ENCODE peak calls at places on chromosomes 11 and 22, in eight cellular contexts. D is HCT116, Y is GM23338, M is endothelial cell of umbilical vein, N is prostate gland, O is suprapubic skin, A is sigmoid colon, S is HepG2. W is an unnamed sample.

GRCh38 chr11:59898652-59899051 is 20.1 kb downstream of the OOSP3 start:
- DNase-seq in D (no peak), Y (no peak), M (no peak), N (no peak), O (no peak), A (no peak), S (no peak), W (no peak)

GRCh38 chr11:68903631-68904457 is at the start of the genes IGHMBP2 and MRPL21:
- DNase-seq in D (peak), Y (peak), M (peak), N (peak), O (peak), A (peak), S (peak), W (peak)

GRCh38 chr11:73308963-73309960 is 1.2 kb downstream of the ARHGEF17 start:
- DNase-seq in D (peak), Y (peak), M (peak), N (peak), O (peak), A (peak), S (peak), W (no peak)

GRCh38 chr22:29727248-29727551 is 7.4 kb downstream of the CABP7 start:
- DNase-seq in D (no peak), Y (peak), M (peak), N (no peak), O (no peak), A (no peak), S (peak), W (peak)

GRCh38 chr11:11731311-11732083 is 109.7 kb upstream of the GALNT18 start:
- DNase-seq in D (peak), Y (no peak), M (no peak), N (no peak), O (no peak), A (no peak), S (no peak), W (no peak)

GRCh38 chr11:75635009-75635909 is 33.6 kb downstream of the MAP6 start:
- DNase-seq in D (no peak), Y (peak), M (no peak), N (no peak), O (no peak), A (peak), S (no peak), W (no peak)

GRCh38 chr11:48081151-48082010 is 101.0 kb downstream of the PTPRJ start:
- DNase-seq in D (no peak), Y (no peak), M (peak), N (peak), O (peak), A (peak), S (no peak), W (no peak)

GRCh38 chr11:111635706-111636045 is 33.4 kb downstream of the SIK2 start:
- DNase-seq in D (no peak), Y (no peak), M (no peak), N (no peak), O (no peak), A (peak), S (no peak), W (no peak)

GRCh38 chr11:76208829-76209670 is 2.7 kb upstream of the WNT11 start:
- DNase-seq in D (no peak), Y (peak), M (peak), N (peak), O (peak), A (peak), S (peak), W (peak)

DNA sequence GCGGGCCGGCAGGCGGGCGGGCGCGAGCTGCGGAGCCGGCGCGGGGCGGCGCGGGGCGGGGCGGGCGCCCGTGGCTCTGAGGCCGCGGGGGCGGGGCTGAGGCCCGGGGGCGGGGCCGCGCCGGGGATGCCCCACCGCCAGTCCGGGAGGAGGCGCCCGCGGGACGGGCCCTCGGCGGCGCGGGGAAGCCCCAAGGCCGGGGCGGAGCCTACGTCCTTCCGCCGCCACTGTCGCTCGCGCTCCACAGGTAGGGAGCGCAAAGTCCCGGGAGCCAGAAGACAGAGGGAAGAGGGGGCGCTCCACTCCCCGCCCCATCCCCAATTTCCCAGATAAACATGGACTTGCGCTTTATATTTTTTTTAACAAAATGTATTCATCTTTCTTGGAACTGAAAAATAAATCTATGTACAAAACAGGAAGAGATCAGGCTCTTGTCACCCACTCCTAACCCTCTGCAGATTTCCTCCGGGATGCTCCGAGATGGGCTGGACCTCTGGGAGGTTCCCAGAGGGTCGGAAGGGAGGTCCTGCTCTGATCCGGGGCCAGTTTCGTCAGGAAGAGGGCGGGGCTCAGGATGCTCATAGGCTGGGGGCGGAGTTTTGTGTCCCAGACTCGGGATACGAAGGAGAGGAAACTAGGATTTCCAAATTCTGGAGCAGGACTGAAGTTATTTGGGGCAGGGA is at the start of gene MAP4K2:
- DNase-seq in D (peak), Y (peak), M (peak), N (peak), O (peak), A (peak), S (peak), W (peak)
- TF ChIP-seq POLR2AphosphoS5 in D (peak), Y (peak), M (peak), N (peak), O (no peak), A (peak), S (peak), W (no peak)

GRCh38 chr22:19663821-19664325 is 50.4 kb upstream of the SEPTIN5 start:
- DNase-seq in D (no peak), Y (peak), M (peak), N (no peak), O (no peak), A (no peak), S (no peak), W (no peak)
- TF ChIP-seq POLR2AphosphoS5 in D (no peak), Y (no peak), M (no peak), N (no peak), O (no peak), A (no peak), S (no peak), W (no peak)

GRCh38 chr11:44305149-44305642 is 4.7 kb downstream of the ALX4 start:
- DNase-seq in D (no peak), Y (no peak), M (peak), N (no peak), O (no peak), A (no peak), S (no peak), W (no peak)
- TF ChIP-seq POLR2AphosphoS5 in D (no peak), Y (no peak), M (no peak), N (no peak), O (no peak), A (peak), S (no peak), W (no peak)

GRCh38 chr11:44851496-44851895 is 99.2 kb downstream of the TP53I11 start:
- DNase-seq in D (no peak), Y (no peak), M (no peak), N (no peak), O (no peak), A (no peak), S (no peak), W (no peak)
- TF ChIP-seq POLR2AphosphoS5 in D (no peak), Y (no peak), M (no peak), N (no peak), O (no peak), A (no peak), S (no peak), W (no peak)

GRCh38 chr11:2943711-2944118 is 14.5 kb upstream of the PHLDA2 start:
- DNase-seq in D (no peak), Y (no peak), M (no peak), N (no peak), O (no peak), A (no peak), S (no peak), W (no peak)
- TF ChIP-seq POLR2AphosphoS5 in D (no peak), Y (no peak), M (no peak), N (no peak), O (no peak), A (no peak), S (no peak), W (no peak)

GRCh38 chr11:57598831-57599155 is 1.3 kb downstream of the SERPING1 start:
- DNase-seq in D (no peak), Y (no peak), M (no peak), N (no peak), O (no peak), A (no peak), S (no peak), W (no peak)

GRCh38 chr11:57599381-57599780 is 1.9 kb downstream of the SERPING1 start:
- DNase-seq in D (no peak), Y (no peak), M (no peak), N (no peak), O (no peak), A (no peak), S (no peak), W (no peak)

GRCh38 chr11:57597971-57598830 is 716 bp downstream of the SERPING1 start:
- DNase-seq in D (no peak), Y (peak), M (no peak), N (peak), O (peak), A (peak), S (peak), W (no peak)

GRCh38 chr11:57596266-57596885 is 1.1 kb upstream of the SERPING1 start:
- DNase-seq in D (no peak), Y (no peak), M (no peak), N (no peak), O (no peak), A (no peak), S (no peak), W (no peak)

DNA sequence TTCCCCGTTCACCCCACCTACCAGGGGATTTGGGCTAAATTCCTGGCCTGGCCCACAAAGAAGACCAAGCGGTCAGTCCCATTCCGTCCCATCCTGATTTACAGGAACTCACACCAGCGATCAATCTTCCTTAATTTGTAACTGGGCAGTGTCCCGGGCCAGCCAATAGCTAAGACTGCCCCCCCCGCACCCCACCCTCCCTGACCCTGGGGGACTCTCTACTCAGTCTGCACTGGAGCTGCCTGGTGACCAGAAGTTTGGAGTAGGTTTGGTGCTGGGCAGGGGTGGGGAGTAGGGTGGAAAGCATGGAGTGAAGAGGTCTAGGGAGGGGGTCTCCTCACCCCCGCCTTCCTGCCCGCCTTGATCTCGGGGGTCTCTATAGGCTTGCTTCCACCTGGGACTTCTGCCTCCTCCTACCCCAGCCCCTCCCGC is at the start of gene SERPING1:
- DNase-seq in D (no peak), Y (peak), M (no peak), N (peak), O (peak), A (peak), S (no peak), W (no peak)
- TF ChIP-seq POLR2AphosphoS5 in D (no peak), Y (peak), M (no peak), N (no peak), O (no peak), A (peak), S (no peak), W (no peak)

DNA sequence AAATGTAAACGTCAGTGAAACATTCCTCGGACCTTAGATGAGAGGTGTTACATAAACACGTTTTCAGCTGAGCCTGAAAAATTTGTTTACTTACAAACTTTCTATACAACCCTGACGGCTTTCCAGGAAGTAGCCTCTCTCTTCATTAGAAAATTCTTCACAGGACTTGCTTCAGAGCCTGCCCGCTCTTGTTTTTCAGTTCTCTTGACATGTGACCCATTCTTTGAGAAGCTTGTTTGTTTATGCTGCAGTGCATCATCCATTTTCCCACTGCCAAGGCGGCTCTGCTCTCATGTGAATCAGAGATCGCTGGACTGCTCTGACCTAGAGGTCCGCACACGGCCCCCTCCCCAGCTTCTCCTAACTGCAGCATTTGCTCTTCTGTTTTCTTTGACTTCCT is 47.9 kb upstream of the ARHGAP42 start:
- DNase-seq in D (no peak), Y (no peak), M (peak), N (peak), O (no peak), A (no peak), S (no peak), W (no peak)
- TF ChIP-seq POLR2AphosphoS5 in D (no peak), Y (no peak), M (no peak), N (peak), O (no peak), A (no peak), S (no peak), W (no peak)

DNA sequence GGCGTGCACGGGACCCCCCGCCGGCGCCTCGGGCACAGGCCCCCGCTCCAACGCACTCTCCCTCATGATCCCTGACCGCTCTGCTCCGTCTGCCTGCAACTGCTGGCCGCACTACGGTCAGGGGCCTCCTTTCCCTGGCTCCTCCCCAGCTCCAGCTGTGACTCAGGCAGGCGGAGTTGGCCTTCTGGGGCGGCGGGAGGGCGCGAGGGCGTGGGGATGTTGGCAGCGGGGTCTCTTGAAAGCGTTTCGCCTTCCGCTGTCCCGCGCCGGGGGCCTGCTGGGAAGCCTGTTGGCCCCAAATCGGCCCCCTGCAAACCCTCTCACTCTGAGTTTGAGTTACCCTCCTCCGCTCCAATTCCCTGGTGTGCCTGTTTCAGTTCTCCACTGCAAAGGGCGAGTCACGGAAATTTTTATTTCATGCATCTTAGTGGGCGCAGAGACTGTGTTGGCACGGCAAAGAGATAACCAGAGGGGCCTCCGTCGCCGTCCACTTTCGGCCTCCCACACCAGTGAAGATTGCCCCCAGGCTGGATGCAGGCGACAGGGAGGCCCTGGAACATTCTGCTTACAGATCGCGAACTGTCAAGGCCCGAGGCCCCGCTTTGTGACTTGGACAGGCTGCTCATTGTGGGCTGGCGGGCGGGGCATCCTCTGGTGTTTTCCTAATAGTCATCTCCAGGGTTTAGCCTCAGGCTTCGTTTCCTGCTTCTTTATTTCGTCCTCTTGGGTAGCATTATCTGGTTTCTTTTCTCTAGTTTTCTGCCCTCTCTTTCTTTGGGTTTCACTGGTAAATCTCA is at the start of gene CAVIN3:
- DNase-seq in D (peak), Y (peak), M (peak), N (peak), O (peak), A (peak), S (no peak), W (peak)
- TF ChIP-seq POLR2AphosphoS5 in D (peak), Y (peak), M (peak), N (no peak), O (no peak), A (peak), S (no peak), W (no peak)

GRCh38 chr22:16967453-16968217 is 40.4 kb downstream of the GAB4 start:
- DNase-seq in D (no peak), Y (no peak), M (no peak), N (no peak), O (no peak), A (no peak), S (no peak), W (no peak)

GRCh38 chr22:16966251-16966650 is 41.8 kb downstream of the GAB4 start:
- DNase-seq in D (no peak), Y (no peak), M (no peak), N (no peak), O (no peak), A (no peak), S (no peak), W (no peak)

GRCh38 chr22:16965083-16965482 is 42.9 kb downstream of the GAB4 start:
- DNase-seq in D (no peak), Y (no peak), M (no peak), N (no peak), O (no peak), A (no peak), S (no peak), W (no peak)

GRCh38 chr22:16964366-16964765 is 43.7 kb downstream of the GAB4 start:
- DNase-seq in D (no peak), Y (no peak), M (no peak), N (no peak), O (no peak), A (no peak), S (no peak), W (no peak)

GRCh38 chr22:16965560-16965959 is 42.5 kb downstream of the GAB4 start:
- DNase-seq in D (no peak), Y (no peak), M (no peak), N (no peak), O (no peak), A (no peak), S (no peak), W (no peak)
- TF ChIP-seq POLR2AphosphoS5 in D (no peak), Y (no peak), M (no peak), N (no peak), O (no peak), A (no peak), S (no peak), W (no peak)